ENCODE peak calls at places on chromosomes 3 and 15, in five cellular contexts. F is mammary epithelial cell, K is uterus, T is hepatocyte, A is kidney epithelial cell. D is an unnamed sample.

GRCh38 chr3:41265011-41265545 is 65.8 kb downstream of the CTNNB1 start:
- DNase-seq in F (no peak), K (no peak), A (peak; percentile 25), T (no peak), D (no peak)

GRCh38 chr3:55271549-55271948 is 215.6 kb downstream of the WNT5A start:
- DNase-seq in F (no peak), T (no peak), K (no peak), A (no peak), D (no peak)

GRCh38 chr3:33636125-33636855 is 81.8 kb downstream of the CLASP2 start:
- DNase-seq in K (no peak), F (peak; percentile 37), A (peak; percentile 38), T (peak; percentile 57), D (peak; percentile 39)

GRCh38 chr3:65548848-65549625 is 489.7 kb downstream of the MAGI1 start:
- DNase-seq in F (no peak), T (peak; percentile 45), A (no peak), K (peak; percentile 16), D (no peak)

GRCh38 chr15:88812137-88812536 is 8.9 kb downstream of the ACAN start:
- DNase-seq in A (no peak), K (no peak), T (no peak), F (no peak), D (no peak)

GRCh38 chr3:1079641-1080040 is 13.2 kb upstream of the CNTN6 start:
- DNase-seq in K (no peak), T (no peak), F (no peak), A (no peak), D (no peak)

GRCh38 chr15:84987949-84988624 is 6.4 kb downstream of the PDE8A start:
- DNase-seq in K (no peak), A (no peak), T (no peak), F (no peak), D (no peak)

GRCh38 chr15:75224281-75224680 is 22.6 kb downstream of the C15orf39 start:
- DNase-seq in F (no peak), A (no peak), K (no peak), T (no peak), D (no peak)

GRCh38 chr3:112132975-112133448 is at the start of gene GCSAM:
- DNase-seq in K (no peak), T (no peak), A (no peak), F (peak; percentile 81), D (peak; percentile 68)

GRCh38 chr3:30945291-30945690 is 50.8 kb upstream of the GADL1 start:
- DNase-seq in K (no peak), T (no peak), F (no peak), A (no peak), D (no peak)

GRCh38 chr15:62972814-62973213 is 69.7 kb upstream of the TPM1 start:
- DNase-seq in F (peak; percentile 80), T (no peak), K (no peak), A (no peak), D (no peak)

GRCh38 chr15:73328149-73328820 is 40.5 kb downstream of the HCN4 start:
- DNase-seq in T (no peak), F (no peak), K (no peak), A (no peak), D (no peak)

GRCh38 chr3:127701281-127701792 is 28.6 kb downstream of the ABTB1 start:
- DNase-seq in K (no peak), A (no peak), T (no peak), F (no peak), D (no peak)

DNA sequence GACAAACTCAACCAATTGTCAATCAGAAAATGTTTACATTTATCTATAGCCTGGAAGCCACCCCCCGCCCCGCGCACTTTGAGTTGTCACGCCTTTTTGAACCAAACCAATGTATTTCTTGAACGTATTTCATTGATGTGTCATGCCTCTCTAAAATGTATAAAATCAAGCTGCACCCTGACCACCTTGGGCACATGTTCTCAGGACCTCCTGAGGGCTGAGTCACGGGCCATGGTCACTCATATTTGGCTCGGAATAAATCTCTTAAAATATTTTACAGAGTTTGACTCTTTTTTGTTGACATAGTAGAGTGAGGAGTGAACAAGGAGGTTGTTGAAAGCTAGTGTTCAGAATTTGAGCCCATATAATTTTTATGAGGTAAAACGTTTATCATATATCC is 6.5 kb downstream of the MCTP2 start:
- DNase-seq in T (no peak), K (no peak), A (no peak), F (no peak), D (no peak)
- H3K4me3 ChIP-seq in T (no peak overlapping the region), K (no peak overlapping the region), A (no peak overlapping the region), F (no peak overlapping the region), D (no peak overlapping the region)

DNA sequence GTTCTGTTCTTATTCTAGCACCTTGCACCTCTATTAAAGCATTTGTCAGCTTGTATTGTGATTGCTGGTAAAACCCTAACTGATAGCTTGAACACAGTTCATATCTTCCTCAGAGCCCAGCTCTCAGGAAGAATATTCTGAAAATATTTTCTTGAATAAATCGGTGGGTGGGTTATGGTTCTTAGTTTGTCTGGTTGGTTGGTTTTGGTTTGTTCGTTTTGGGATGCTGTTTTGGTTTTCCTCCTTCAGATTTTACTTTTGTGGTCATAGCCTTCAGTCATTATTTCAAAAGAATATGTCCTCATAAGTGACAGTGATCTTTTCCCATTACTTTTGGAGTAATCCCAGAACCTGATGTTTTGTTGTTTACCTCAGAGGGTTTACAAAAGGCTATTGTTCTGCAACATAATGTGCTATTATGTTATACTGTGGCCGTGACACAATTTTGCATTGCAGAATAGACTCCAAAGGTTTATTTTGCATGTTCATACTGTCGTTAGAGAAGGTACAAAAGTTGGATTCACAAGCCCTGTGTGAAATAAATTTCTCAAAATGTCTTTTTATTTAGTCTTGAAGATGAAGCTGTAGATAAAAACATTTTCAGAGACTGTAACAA is 2.7 kb upstream of the TMEM87A start:
- DNase-seq in F (peak; percentile 34), A (no peak), T (no peak), K (no peak), D (no peak)
- H3K4me3 ChIP-seq in F (peak overlapping the region; percentile 72), A (no peak overlapping the region), T (no peak overlapping the region), K (no peak overlapping the region), D (no peak overlapping the region)

GRCh38 chr3:194098872-194099183 is 37.1 kb upstream of the HES1 start:
- DNase-seq in A (no peak), T (no peak), K (no peak), F (no peak), D (no peak)
- H3K4me3 ChIP-seq in A (no peak overlapping the region), T (no peak overlapping the region), K (no peak overlapping the region), F (no peak overlapping the region), D (no peak overlapping the region)

DNA sequence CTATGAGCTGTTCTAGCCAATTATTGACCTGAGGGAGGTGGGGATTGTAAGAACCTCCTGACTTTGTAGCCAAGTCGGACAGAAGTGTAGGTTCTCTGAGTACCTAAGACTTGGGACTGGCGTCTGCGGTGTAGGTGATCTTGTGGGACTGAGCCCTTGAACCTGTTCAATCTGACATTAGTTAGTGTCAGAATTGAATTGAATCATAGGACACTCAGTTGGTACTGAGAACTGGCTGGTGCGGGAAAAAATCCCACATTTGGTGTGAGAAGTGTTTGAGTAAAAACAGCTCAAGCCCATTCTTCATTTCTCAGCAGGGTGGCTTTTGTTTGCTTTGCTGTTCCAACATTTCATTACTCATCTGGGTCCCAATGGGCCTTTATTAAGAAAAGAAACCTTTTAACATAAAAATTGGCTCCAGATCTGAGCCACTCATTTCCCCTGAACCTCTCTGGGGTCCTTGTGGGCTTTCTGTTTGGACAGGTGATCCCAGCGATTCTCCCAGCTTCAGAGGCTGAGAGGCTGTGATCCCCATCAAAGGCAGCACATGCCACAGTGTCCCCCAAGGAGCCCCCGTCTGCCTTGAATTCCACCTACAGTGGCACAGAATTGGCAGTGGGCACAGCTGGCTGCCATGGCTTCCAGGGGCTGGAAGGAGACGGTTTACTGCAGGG is 150.8 kb downstream of the TJP1 start:
- DNase-seq in F (no peak), K (no peak), A (no peak), T (no peak), D (no peak)
- H3K4me3 ChIP-seq in F (no peak overlapping the region), K (no peak overlapping the region), A (no peak overlapping the region), T (no peak overlapping the region), D (no peak overlapping the region)

D was measured in Jurkat, Clone E6-1.